ENCODE peak calls at places on chromosomes 3 and 15, in five cellular contexts. N is astrocyte, R is fibroblast of lung, U is neural progenitor cell, A is mammary epithelial cell. C is an unnamed sample. For H3K36me3, the result is how much of the 10 kb centered on the place peaks cover.

GRCh38 chr15:52780172-52780980 is 9.8 kb downstream of the ONECUT1 start:
- DNase-seq in A (peak), R (peak), U (peak), N (peak), C (peak)

GRCh38 chr15:26125664-26126063 is 262.5 kb upstream of the ATP10A start:
- DNase-seq in A (no peak), U (no peak), N (no peak), R (no peak), C (no peak)

GRCh38 chr3:151169262-151169661 is 33.8 kb downstream of the GPR171 start:
- DNase-seq in R (no peak), U (no peak), A (no peak), N (no peak), C (no peak)

GRCh38 chr3:50658416-50658815 is 16.3 kb upstream of the DOCK3 start:
- DNase-seq in U (no peak), A (peak), R (no peak), N (no peak), C (no peak)

GRCh38 chr15:58957101-58957973 is 23.9 kb upstream of the SLTM start:
- DNase-seq in U (peak), R (peak), N (no peak), A (peak), C (peak)

GRCh38 chr3:119604878-119605277 is 7.2 kb downstream of the PLA1A start:
- DNase-seq in U (no peak), R (peak), A (peak), N (peak), C (no peak)

GRCh38 chr3:172675371-172676193 is 35.3 kb downstream of the NCEH1 start:
- DNase-seq in U (peak), A (peak), N (peak), R (peak), C (peak)

GRCh38 chr3:176430244-176430893 is 766.9 kb downstream of the TBL1XR1 start:
- DNase-seq in A (peak), R (peak), N (peak), U (peak), C (peak)

GRCh38 chr3:160027541-160028195 is 39.0 kb downstream of the IL12A start:
- DNase-seq in R (peak), U (no peak), N (peak), A (peak), C (peak)

GRCh38 chr15:41660235-41661077 is at the start of gene MGA:
- DNase-seq in R (peak), A (peak), N (peak), U (peak), C (peak)

GRCh38 chr15:91142097-91142744 is 42.2 kb downstream of the SV2B start:
- DNase-seq in U (peak), N (no peak), A (peak), R (no peak), C (peak)

GRCh38 chr15:98865397-98866339 is 141.9 kb downstream of the PGPEP1L start:
- DNase-seq in R (peak), A (no peak), U (no peak), N (peak), C (peak)

GRCh38 chr3:186236357-186237020 is 125.5 kb downstream of the DGKG start:
- DNase-seq in A (no peak), R (peak), U (no peak), N (peak), C (no peak)

GRCh38 chr3:49616491-49616941 is 57.6 kb upstream of the APEH start:
- DNase-seq in R (peak), A (no peak), U (peak), N (peak), C (no peak)

GRCh38 chr3:189724366-189724765 is 93.2 kb downstream of the TP63 start:
- DNase-seq in N (no peak), U (no peak), A (no peak), R (no peak), C (no peak)

GRCh38 chr15:69857686-69858391 is 239.9 kb downstream of the TLE3 start:
- DNase-seq in R (no peak), N (no peak), A (no peak), U (no peak), C (no peak)

GRCh38 chr3:190361791-190362190 is 26.2 kb upstream of the CLDN16 start:
- DNase-seq in U (no peak), N (no peak), A (no peak), R (no peak), C (no peak)

GRCh38 chr15:59999064-59999377 is 5.1 kb upstream of the FOXB1 start:
- DNase-seq in R (no peak), N (no peak), U (peak), A (no peak), C (peak)

DNA sequence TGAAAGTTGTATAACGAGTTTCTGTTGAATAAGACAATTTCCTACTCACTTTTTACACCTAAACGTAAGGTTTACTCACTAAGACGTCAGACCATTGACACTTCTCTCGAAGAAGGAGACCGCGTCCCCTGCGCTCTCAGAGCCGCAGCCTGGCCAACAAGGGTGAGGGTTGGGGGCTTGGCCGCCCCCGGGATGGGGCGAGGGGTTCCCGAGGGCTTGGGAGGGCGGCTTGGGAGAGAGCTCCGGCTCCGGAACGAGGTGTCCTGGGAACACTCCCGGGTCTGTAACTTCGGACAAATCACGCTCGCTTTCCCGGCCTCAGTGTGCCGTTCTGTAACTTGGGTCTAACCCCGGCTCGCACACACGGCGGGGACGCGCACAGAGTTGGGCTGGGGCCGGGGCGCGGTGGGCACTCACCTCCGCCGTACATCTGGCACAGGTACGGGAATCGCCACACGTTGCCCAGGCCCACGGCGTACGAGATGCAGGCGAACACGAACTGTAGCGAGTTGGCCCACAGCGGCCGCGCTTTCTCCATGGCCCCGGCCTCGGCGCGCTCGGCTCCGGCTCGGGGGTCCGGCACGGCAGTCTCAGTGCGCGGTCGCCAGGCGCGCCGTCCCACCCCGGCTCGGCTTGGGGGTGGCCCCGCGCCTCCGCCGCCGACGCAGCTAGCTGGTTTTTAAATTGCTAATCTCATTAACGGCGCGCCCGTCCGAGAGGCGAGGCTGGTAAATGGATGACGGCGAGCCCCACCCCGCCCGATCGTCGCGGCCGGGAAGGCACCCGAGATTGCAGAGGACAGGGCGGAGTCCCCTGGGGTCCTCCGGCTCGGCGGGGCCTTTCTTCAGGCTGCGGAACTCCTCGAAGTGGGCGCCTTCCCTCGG is at the start of gene SLC6A20:
- DNase-seq in N (no peak), U (peak), R (no peak), A (no peak), C (no peak)
- TF ChIP-seq EZH2 in N (peak), U (peak), R (peak), A (peak), C (no peak)

DNA sequence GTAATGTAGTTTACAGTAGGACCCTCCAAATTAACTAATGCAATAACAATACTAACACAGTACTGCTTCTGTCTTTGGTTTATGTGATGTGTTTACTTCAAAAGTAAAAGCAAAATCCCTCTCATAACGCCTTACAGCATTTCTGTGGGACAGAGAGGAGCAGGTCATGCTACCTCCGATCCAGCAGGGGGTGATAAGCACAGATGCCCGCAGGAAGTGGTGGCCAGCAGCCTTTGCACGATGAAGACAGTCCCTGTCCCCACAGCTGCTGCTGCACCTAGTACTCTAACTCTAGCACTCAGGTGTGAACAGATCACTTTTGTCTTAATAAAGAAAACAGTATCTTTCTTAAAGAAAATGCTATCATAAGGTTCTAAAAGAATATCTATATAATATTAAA is 38.3 kb downstream of the ANO10 start:
- DNase-seq in R (no peak), U (no peak), A (no peak), N (no peak), C (no peak)
- TF ChIP-seq CTCF in R (no peak), U (peak), A (no peak), N (no peak), C (peak)

GRCh38 chr15:50563756-50564155 is 17.3 kb upstream of the USP50 start:
- DNase-seq in A (no peak), U (no peak), N (no peak), R (no peak), C (no peak)

GRCh38 chr15:50558012-50558411 is 11.5 kb upstream of the USP50 start:
- DNase-seq in A (no peak), U (no peak), N (no peak), R (no peak), C (no peak)

GRCh38 chr15:50562735-50563640 is 16.5 kb upstream of the USP50 start:
- DNase-seq in R (peak), A (peak), U (no peak), N (peak), C (no peak)
- H3K36me3 ChIP-seq in R (under half), A (under half), U (under half), N (under half), C (under half)

GRCh38 chr3:137787520-137787919 is 23.4 kb downstream of the SOX14 start:
- DNase-seq in U (no peak), N (no peak), A (no peak), R (no peak), C (no peak)
- TF ChIP-seq EZH2 in U (no peak), N (no peak), A (no peak), R (no peak), C (no peak)

GRCh38 chr3:111568906-111569305 is 26.2 kb downstream of the ZBED2 start:
- DNase-seq in A (no peak), R (peak), U (no peak), N (peak), C (no peak)

GRCh38 chr3:111568355-111568754 is 26.4 kb downstream of the CD96 start:
- DNase-seq in A (no peak), R (no peak), U (no peak), N (no peak), C (no peak)

GRCh38 chr3:111571272-111571671 is 23.9 kb downstream of the ZBED2 start:
- DNase-seq in U (no peak), A (no peak), R (no peak), N (no peak), C (no peak)

GRCh38 chr3:111572061-111572460 is 23.1 kb downstream of the ZBED2 start:
- DNase-seq in N (no peak), U (no peak), A (no peak), R (no peak), C (no peak)

GRCh38 chr3:111570404-111571030 is 24.6 kb downstream of the ZBED2 start:
- DNase-seq in R (no peak), N (no peak), U (no peak), A (no peak), C (no peak)
- TF ChIP-seq CTCF in R (no peak), N (no peak), U (no peak), A (no peak), C (no peak)

DNA sequence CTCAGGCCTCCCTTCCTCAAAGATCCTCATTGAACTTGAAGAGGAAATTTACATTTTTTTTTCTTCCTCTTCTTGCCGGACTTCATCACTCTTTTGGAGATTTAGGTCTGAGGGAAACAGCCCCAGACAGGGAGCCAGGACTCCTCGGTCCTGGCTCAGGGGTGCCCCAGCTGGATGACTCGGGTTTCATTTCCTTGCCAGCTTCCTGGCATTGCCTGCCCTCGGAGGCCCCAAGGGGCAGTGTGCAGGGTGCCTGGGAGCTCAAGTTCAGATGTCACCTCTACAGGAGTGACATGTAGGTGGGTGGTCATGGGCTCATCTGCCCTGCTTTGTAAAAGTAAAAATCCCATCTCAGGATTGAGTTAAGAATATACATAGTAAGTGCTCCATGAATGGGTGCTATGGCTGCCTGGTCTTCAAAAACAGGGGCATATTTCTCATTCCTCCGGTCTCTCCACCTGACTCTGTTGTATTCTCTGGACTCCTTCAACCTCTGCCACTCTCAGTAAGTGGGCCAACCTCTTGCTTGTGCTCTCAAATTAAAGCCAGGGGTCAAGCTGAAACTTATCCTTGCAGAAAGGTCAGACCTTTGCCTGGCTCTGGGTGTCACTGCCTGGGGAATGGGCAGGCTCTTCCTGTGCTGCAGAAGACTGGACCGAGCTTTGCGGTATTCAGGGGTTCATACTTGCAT is 51.8 kb downstream of the SMAD6 start:
- DNase-seq in N (no peak), A (no peak), U (no peak), R (no peak), C (no peak)
- H3K36me3 ChIP-seq in N (under half), A (under half), U (under half), R (under half), C (under half)

GRCh38 chr15:45134046-45134445 is 4.3 kb downstream of the DUOX1 start:
- DNase-seq in R (no peak), U (no peak), A (no peak), N (no peak), C (no peak)

GRCh38 chr15:45133561-45133920 is 3.7 kb downstream of the DUOX1 start:
- DNase-seq in U (no peak), A (peak), N (no peak), R (no peak), C (no peak)

GRCh38 chr15:45132844-45133560 is 3.2 kb downstream of the DUOX1 start:
- DNase-seq in A (peak), N (no peak), R (no peak), U (no peak), C (no peak)

GRCh38 chr15:45136378-45136764 is 6.6 kb downstream of the DUOX1 start:
- DNase-seq in A (no peak), R (no peak), N (no peak), U (peak), C (no peak)

GRCh38 chr15:45134682-45135604 is 5.1 kb downstream of the DUOX1 start:
- DNase-seq in A (no peak), R (no peak), U (peak), N (no peak), C (no peak)
- TF ChIP-seq EZH2 in A (no peak), R (peak), U (no peak), N (peak), C (no peak)